ENCODE peak calls at places on chromosomes 2 and 18, in ten cellular contexts. V, K, D, Y, N, I, S, Z, O and G are unnamed samples.

GRCh38 chr2:21306235-21306634 is 182.5 kb downstream of the TDRD15 start:
- DNase-seq in I (no peak), O (no peak), Z (no peak), V (no peak), D (no peak), N (no peak), K (no peak), S (no peak), Y (no peak), G (no peak)

GRCh38 chr2:164150601-164151000 is 414.8 kb upstream of the FIGN start:
- DNase-seq in N (no peak), Y (no peak), K (no peak), O (no peak), Z (no peak), S (no peak), V (no peak), I (no peak), D (no peak), G (no peak)

GRCh38 chr18:2758309-2758708 is 88.5 kb upstream of the EMILIN2 start:
- DNase-seq in I (no peak), K (no peak), Z (no peak), O (no peak), S (no peak), Y (no peak), V (no peak), N (no peak), D (no peak), G (no peak)

GRCh38 chr2:113848758-113849460 is 41.0 kb upstream of the ACTR3 start:
- DNase-seq in V (no peak), Z (no peak), O (no peak), S (no peak), D (no peak), I (no peak), Y (no peak), K (peak; percentile 2), N (no peak), G (peak; percentile 22)

GRCh38 chr2:111062417-111062816 is 58.3 kb upstream of the BCL2L11 start:
- DNase-seq in I (no peak), O (no peak), Z (no peak), N (no peak), V (no peak), S (no peak), Y (no peak), K (no peak), D (no peak), G (no peak)

GRCh38 chr2:34096552-34097171 is 497.6 kb upstream of the FAM98A start:
- DNase-seq in S (peak; percentile 59), V (peak; percentile 64), D (peak; percentile 4), O (no peak), N (no peak), K (peak; percentile 18), I (no peak), Y (no peak), Z (no peak), G (peak; percentile 19)

GRCh38 chr18:48541026-48541746 is 2.4 kb downstream of the CTIF start:
- DNase-seq in K (peak; percentile 13), Y (peak; percentile 66), O (peak; percentile 82), I (peak; percentile 89), Z (peak; percentile 26), S (peak; percentile 81), D (peak; percentile 9), V (peak; percentile 76), N (peak; percentile 87), G (peak; percentile 5)

GRCh38 chr2:88950010-88950409 is 258.5 kb downstream of the RPIA start:
- DNase-seq in O (no peak), Y (no peak), N (no peak), V (peak; percentile 38), Z (no peak), S (no peak), K (no peak), D (no peak), I (no peak), G (no peak)

GRCh38 chr2:65630643-65631042 is 198.2 kb upstream of the SPRED2 start:
- DNase-seq in N (no peak), I (no peak), Z (no peak), S (no peak), O (peak; percentile 63), V (no peak), Y (no peak), D (no peak), K (no peak), G (no peak)

GRCh38 chr2:10700078-10700803 is 10.5 kb upstream of the NOL10 start:
- DNase-seq in V (no peak), S (no peak), N (no peak), I (no peak), O (no peak), Y (no peak), K (no peak), D (no peak), Z (no peak), G (no peak)

GRCh38 chr18:39772155-39772919 is 2182.7 kb upstream of the PIK3C3 start:
- DNase-seq in I (no peak), O (peak; percentile 41), Z (no peak), V (no peak), Y (no peak), K (no peak), N (no peak), S (no peak), D (no peak), G (no peak)

GRCh38 chr18:60893331-60894114 is 439.7 kb upstream of the CDH20 start:
- DNase-seq in Y (no peak), I (no peak), V (no peak), D (no peak), Z (no peak), N (no peak), O (no peak), S (no peak), K (no peak), G (no peak)

GRCh38 chr2:54579682-54580349 is 123.7 kb downstream of the SPTBN1 start:
- DNase-seq in V (peak; percentile 49), Z (no peak), D (no peak), N (no peak), I (no peak), Y (peak; percentile 75), O (no peak), S (peak; percentile 72), K (no peak), G (peak; percentile 46)

GRCh38 chr2:120660056-120660694 is 75.5 kb upstream of the GLI2 start:
- DNase-seq in N (no peak), V (no peak), Z (no peak), D (no peak), K (no peak), O (no peak), Y (no peak), I (no peak), S (no peak), G (no peak)

GRCh38 chr2:189164732-189165131 is 14.8 kb downstream of the COL5A2 start:
- DNase-seq in D (no peak), Y (no peak), S (no peak), O (peak; percentile 77), Z (no peak), K (no peak), N (no peak), I (no peak), V (no peak), G (no peak)

GRCh38 chr2:97662895-97663625 is 784 bp downstream of the ACTR1B start:
- DNase-seq in N (peak; percentile 86), I (peak; percentile 91), D (peak; percentile 29), K (peak; percentile 80), S (peak; percentile 81), O (peak; percentile 93), Z (peak; percentile 63), V (peak; percentile 69), Y (peak; percentile 92), G (peak; percentile 88)

GRCh38 chr2:45329045-45329677 is 281.9 kb downstream of the SRBD1 start:
- DNase-seq in K (no peak), N (no peak), Z (no peak), I (no peak), Y (no peak), D (no peak), O (peak; percentile 47), V (no peak), S (no peak), G (no peak)

GRCh38 chr2:88669371-88670214 is 21.9 kb upstream of the RPIA start:
- DNase-seq in N (no peak), Y (no peak), V (peak; percentile 38), D (no peak), O (peak; percentile 21), K (peak; percentile 7), Z (peak; percentile 34), S (peak; percentile 31), I (no peak), G (no peak)

GRCh38 chr2:189382668-189383067 is 58.6 kb upstream of the WDR75 start:
- DNase-seq in K (no peak), S (no peak), O (no peak), Z (no peak), N (no peak), V (no peak), I (no peak), Y (no peak), D (no peak), G (no peak)

GRCh38 chr18:57930476-57930875 is 113.5 kb upstream of the NEDD4L start:
- DNase-seq in Y (no peak), N (no peak), O (no peak), S (no peak), K (no peak), Z (peak; percentile 20), V (no peak), I (no peak), D (no peak), G (no peak)

GRCh38 chr2:68366083-68366560 is 1.0 kb downstream of the PLEK start:
- DNase-seq in N (no peak), D (no peak), K (no peak), O (no peak), Z (no peak), S (no peak), V (peak; percentile 26), I (no peak), Y (no peak), G (no peak)

GRCh38 chr2:51013870-51014526 is 17.9 kb downstream of the NRXN1 start:
- DNase-seq in O (no peak), Y (no peak), V (no peak), D (no peak), N (no peak), K (no peak), S (no peak), I (no peak), Z (no peak), G (no peak)

GRCh38 chr2:17326717-17327116 is 191.5 kb downstream of the RAD51AP2 start:
- DNase-seq in Z (no peak), V (no peak), S (no peak), I (no peak), O (no peak), D (no peak), Y (no peak), K (no peak), N (no peak), G (no peak)

GRCh38 chr2:128489580-128490273 is 171.1 kb upstream of the HS6ST1 start:
- DNase-seq in N (no peak), Y (peak; percentile 19), O (no peak), K (no peak), I (peak; percentile 27), Z (no peak), V (no peak), D (no peak), S (no peak), G (no peak)

GRCh38 chr2:105494683-105495425 is 96.0 kb upstream of the FHL2 start:
- DNase-seq in S (peak; percentile 46), Z (no peak), I (no peak), O (no peak), D (no peak), Y (no peak), V (no peak), N (no peak), K (no peak), G (no peak)

GRCh38 chr2:233288663-233289062 is 19.0 kb upstream of the SAG start:
- DNase-seq in N (no peak), I (no peak), D (no peak), S (no peak), Y (no peak), O (no peak), Z (no peak), V (no peak), K (no peak), G (no peak)

GRCh38 chr18:44599409-44599808 is 81.3 kb upstream of the SETBP1 start:
- DNase-seq in Z (no peak), D (no peak), O (no peak), V (no peak), I (no peak), S (no peak), Y (no peak), K (no peak), N (no peak), G (no peak)

GRCh38 chr2:167844714-167845530 is 402.5 kb downstream of the STK39 start:
- DNase-seq in N (no peak), K (no peak), S (peak; percentile 47), O (no peak), Y (no peak), D (no peak), I (no peak), Z (peak; percentile 59), V (peak; percentile 56), G (no peak)